ENCODE peak calls at places on chromosomes 5 and 9, in nine cellular contexts. Z is stimulated activated effector memory CD8-positive, alpha-beta T cell treated with anti-CD3 and anti-CD28 coated beads, Interleukin-12 subunit alpha, Interleukin-12 subunit beta, amount 100 ng/mL, for 72 hours; J is KBM-7; C is neural crest cell; O is activated naive CD4-positive, alpha-beta T cell treated with Interleukin-2 at 50 U/mL for 16 hours; L is fibroblast of lung; Q is body of pancreas; N is NCI-H1436 treated with DMSO at 0.1 percent for 48 hours; Y is stimulated activated CD8-positive, alpha-beta memory T cell treated with anti-CD3 and anti-CD28 coated beads, Interleukin-15, amount 100 ng/mL, for 1 hour. X is an unnamed sample.

GRCh38 chr5:111747336-111747735 is 9.7 kb downstream of the NREP start:
- DNase-seq in Z (no peak), J (no peak), C (no peak), O (no peak), L (peak; percentile 78), Q (no peak), N (no peak), Y (no peak), X (peak; percentile 30)

GRCh38 chr9:109469646-109470358 is 28.3 kb downstream of the PTPN3 start:
- DNase-seq in Z (peak; percentile 74), J (peak; percentile 87), C (peak; percentile 66), O (peak; percentile 62), L (peak; percentile 74), Q (peak; percentile 81), N (peak; percentile 3), Y (peak; percentile 8), X (peak; percentile 89)

GRCh38 chr5:120446896-120447295 is 17.2 kb upstream of the PRR16 start:
- DNase-seq in Z (no peak), J (no peak), C (no peak), O (no peak), L (peak; percentile 31), Q (no peak), N (no peak), Y (no peak), X (no peak)

GRCh38 chr9:37062331-37062730 is 28.3 kb upstream of the PAX5 start:
- DNase-seq in Z (no peak), J (peak; percentile 75), C (no peak), O (no peak), L (no peak), Q (no peak), N (no peak), Y (no peak), X (no peak)

GRCh38 chr5:73853091-73853490 is 227.1 kb downstream of the ARHGEF28 start:
- DNase-seq in Z (no peak), J (no peak), C (no peak), O (no peak), L (peak; percentile 31), Q (no peak), N (no peak), Y (no peak), X (no peak)

GRCh38 chr9:2262809-2263510 is 247.8 kb downstream of the SMARCA2 start:
- DNase-seq in Z (no peak), J (no peak), C (no peak), O (no peak), L (peak; percentile 17), Q (no peak), N (no peak), Y (no peak), X (no peak)

GRCh38 chr9:133403766-133404439 is 13.9 kb downstream of the REXO4 start:
- DNase-seq in Z (peak; percentile 67), J (peak; percentile 55), C (no peak), O (peak; percentile 64), L (no peak), Q (peak; percentile 60), N (no peak), Y (peak; percentile 38), X (no peak)

GRCh38 chr5:151885138-151885908 is 39.3 kb downstream of the GLRA1 start:
- DNase-seq in Z (no peak), J (no peak), C (no peak), O (no peak), L (no peak), Q (no peak), N (no peak), Y (no peak), X (no peak)

GRCh38 chr5:172683696-172684464 is 42.8 kb downstream of the NEURL1B start:
- DNase-seq in Z (no peak), J (no peak), C (no peak), O (peak; percentile 72), L (no peak), Q (no peak), N (no peak), Y (peak; percentile 32), X (no peak)

X was measured in A172.